ENCODE peak calls at places on chromosome 13, in four cellular contexts. F, T, K and Z are unnamed samples.

GRCh38 chr13:80558074-80558473 is 217.1 kb upstream of the SPRY2 start:
- DNase-seq in F (no peak), T (peak; percentile 15), K (no peak), Z (no peak)

GRCh38 chr13:93818345-93818744 is 591.7 kb downstream of the GPC6 start:
- DNase-seq in F (no peak), T (no peak), K (no peak), Z (no peak)

GRCh38 chr13:75421987-75422386 is 60.0 kb downstream of the TBC1D4 start:
- DNase-seq in F (peak; percentile 20), T (no peak), K (no peak), Z (no peak)

GRCh38 chr13:100517706-100518105 is 70.9 kb downstream of the GGACT start:
- DNase-seq in F (no peak), T (no peak), K (no peak), Z (no peak)

GRCh38 chr13:46172531-46172991 is 9.4 kb downstream of the LCP1 start:
- DNase-seq in F (no peak), T (no peak), K (no peak), Z (no peak)

GRCh38 chr13:102555914-102556553 is 40.8 kb upstream of the TPP2 start:
- DNase-seq in F (peak; percentile 47), T (peak; percentile 75), K (no peak), Z (peak; percentile 29)

GRCh38 chr13:103161476-103161875 is 95.3 kb upstream of the SLC10A2 start:
- DNase-seq in F (no peak), T (no peak), K (no peak), Z (no peak)

GRCh38 chr13:94595006-94595942 is 678 bp downstream of the TGDS start:
- DNase-seq in F (peak; percentile 21), T (peak; percentile 40), K (no peak), Z (no peak)

GRCh38 chr13:33349996-33350826 is 64.7 kb upstream of the STARD13 start:
- DNase-seq in F (peak; percentile 57), T (no peak), K (no peak), Z (peak; percentile 56)

GRCh38 chr13:104256701-104257100 is 1190.5 kb upstream of the SLC10A2 start:
- DNase-seq in F (no peak), T (no peak), K (no peak), Z (no peak)

GRCh38 chr13:39516140-39516539 is 86.9 kb downstream of the LHFPL6 start:
- DNase-seq in F (no peak), T (no peak), K (no peak), Z (no peak)

GRCh38 chr13:43805071-43805468 is 18.3 kb upstream of the ENOX1 start:
- DNase-seq in F (peak; percentile 62), T (peak; percentile 99), K (no peak), Z (no peak)

GRCh38 chr13:25192936-25193335 is 20.8 kb upstream of the AMER2 start:
- DNase-seq in F (no peak), T (no peak), K (peak; percentile 94), Z (no peak)

GRCh38 chr13:53778937-53779336 is 750.3 kb downstream of the OLFM4 start:
- DNase-seq in F (no peak), T (no peak), K (no peak), Z (no peak)

GRCh38 chr13:86085890-86086289 is 286.7 kb upstream of the SLITRK6 start:
- DNase-seq in F (no peak), T (peak; percentile 14), K (no peak), Z (no peak)

GRCh38 chr13:111845621-111846351 is 221.2 kb upstream of the SOX1 start:
- DNase-seq in F (no peak), T (no peak), K (no peak), Z (no peak)

GRCh38 chr13:19601749-19602725 is 31.4 kb upstream of the MPHOSPH8 start:
- DNase-seq in F (peak; percentile 65), T (peak; percentile 46), K (no peak), Z (peak; percentile 59)

GRCh38 chr13:110444226-110444653 is 117.3 kb downstream of the RAB20 start:
- DNase-seq in F (peak; percentile 44), T (peak; percentile 29), K (no peak), Z (no peak)
- TF ChIP-seq CTCF in F (peak; percentile 38), T (peak; percentile 37), K (peak; percentile 40), Z (no peak)

DNA sequence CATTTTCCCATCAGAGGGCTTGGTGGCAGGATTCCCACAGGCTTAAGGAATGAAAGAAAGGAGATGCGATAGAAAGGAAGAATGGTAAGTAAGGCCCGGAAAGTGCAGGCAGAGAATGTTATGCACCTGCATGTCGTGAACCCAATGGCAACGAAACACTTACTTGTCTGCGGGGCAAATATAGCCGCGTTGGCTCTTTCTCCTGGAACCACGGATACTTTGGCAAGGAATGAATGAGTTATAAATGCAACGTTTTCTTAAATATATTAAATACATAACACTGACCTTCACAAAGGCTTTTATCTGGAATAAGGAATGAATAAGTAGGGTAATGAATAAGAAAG is 192.1 kb downstream of the KATNAL1 start:
- DNase-seq in F (no peak), T (no peak), K (no peak), Z (no peak)
- TF ChIP-seq CTCF in F (no peak), T (no peak), K (no peak), Z (peak; percentile 57)

DNA sequence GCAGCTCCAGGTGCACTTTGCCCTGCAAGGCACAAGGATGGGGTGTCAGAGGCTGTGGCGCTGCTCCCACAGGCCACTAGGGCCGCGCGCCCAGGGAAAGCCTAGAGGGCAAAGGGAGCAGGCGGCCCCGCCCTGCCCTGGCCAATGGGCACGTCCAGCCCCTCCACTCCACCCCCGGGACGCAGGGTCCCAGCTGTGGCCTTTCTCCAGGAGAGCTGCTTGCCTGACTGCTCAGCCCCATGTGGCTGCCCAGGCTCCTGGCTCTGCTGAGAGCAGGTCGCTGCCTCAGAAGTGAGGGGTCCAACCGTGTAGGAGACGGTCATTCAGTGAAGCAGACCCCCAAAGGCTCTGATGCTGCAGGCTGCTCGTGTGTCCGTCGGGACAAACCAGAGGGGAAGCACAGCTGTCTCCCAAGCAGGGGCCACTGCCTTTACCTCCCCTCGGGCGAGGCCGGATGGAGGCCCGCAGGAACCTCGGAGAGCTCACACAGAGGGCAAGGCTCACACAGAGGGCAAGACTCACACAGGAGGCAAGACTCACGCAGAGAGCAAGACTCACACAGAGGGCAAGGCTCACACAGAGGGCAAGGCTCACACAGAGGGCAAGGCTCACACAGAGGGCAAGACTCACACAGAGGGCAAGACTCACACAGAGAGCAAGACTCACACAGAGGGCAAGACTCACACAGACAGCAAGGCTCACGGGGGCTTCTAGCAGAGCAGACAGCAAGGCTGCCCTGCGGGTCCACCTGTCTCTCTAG is 56.2 kb upstream of the C13orf46 start:
- DNase-seq in F (no peak), T (no peak), K (no peak), Z (no peak)
- TF ChIP-seq CTCF in F (no peak), T (no peak), K (no peak), Z (no peak)

GRCh38 chr13:107296804-107297203 is 728.9 kb upstream of the ARGLU1 start:
- DNase-seq in F (no peak), T (peak; percentile 20), K (no peak), Z (no peak)

GRCh38 chr13:107299717-107300116 is 731.8 kb upstream of the ARGLU1 start:
- DNase-seq in F (peak; percentile 30), T (no peak), K (no peak), Z (no peak)

GRCh38 chr13:107305178-107305577 is 737.2 kb upstream of the ARGLU1 start:
- DNase-seq in F (no peak), T (no peak), K (no peak), Z (no peak)

DNA sequence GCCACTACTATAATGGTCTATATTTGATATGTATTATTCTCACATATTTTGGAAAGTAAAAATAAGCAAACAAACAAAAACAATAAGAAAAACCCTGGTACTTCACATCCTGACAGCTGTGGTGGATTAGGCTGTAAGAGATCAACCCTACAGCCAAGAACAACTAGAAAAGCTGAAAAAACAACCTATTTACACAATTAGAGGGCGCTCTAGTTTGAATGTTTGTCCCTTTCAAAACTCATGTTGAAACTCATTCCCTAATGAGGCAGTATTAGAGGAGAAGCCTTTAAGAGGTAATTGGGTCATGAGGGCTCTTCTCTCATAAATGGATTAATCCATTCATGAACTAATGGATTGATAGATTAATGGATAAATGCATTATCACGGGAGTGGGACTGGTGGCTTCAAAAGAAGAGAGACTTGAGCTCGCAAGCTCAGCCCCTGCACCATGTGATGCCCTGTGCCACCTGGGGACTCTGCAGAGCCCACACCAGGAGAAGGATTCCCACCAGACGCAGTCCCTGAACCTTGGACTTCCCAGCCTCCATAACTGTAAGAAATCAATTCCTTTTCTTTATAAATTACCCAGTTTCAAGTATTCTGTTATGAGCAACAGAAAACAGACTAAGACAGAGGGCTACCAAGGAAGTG is 733.9 kb upstream of the ARGLU1 start:
- DNase-seq in F (peak; percentile 44), T (peak; percentile 27), K (no peak), Z (no peak)
- TF ChIP-seq CTCF in F (peak; percentile 37), T (no peak), K (no peak), Z (no peak)

GRCh38 chr13:50275392-50276063 is 260.3 kb downstream of the KCNRG start:
- DNase-seq in F (no peak), T (peak; percentile 60), K (no peak), Z (no peak)
- TF ChIP-seq CTCF in F (no peak), T (no peak), K (no peak), Z (no peak)

GRCh38 chr13:78802912-78803311 is 144.0 kb upstream of the OBI1 start:
- DNase-seq in F (no peak), T (no peak), K (no peak), Z (no peak)

DNA sequence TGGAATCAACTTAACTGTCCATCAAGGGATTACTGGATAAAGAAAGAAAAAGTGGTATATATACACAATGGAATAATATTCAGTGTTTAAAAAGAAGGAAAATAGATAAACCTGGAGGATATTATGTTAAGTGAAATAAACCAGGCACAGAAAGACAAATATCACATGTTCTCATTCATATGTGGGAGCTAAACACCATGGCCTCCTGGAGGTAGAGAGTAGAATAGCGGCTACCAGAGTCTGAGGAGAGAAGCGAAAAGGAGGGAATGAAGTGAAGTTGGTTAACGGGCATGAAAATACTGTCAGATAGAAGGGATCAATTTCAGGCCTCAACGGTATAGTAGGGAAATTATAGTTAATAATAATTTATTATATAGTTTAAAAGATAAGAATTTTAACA is 147.5 kb upstream of the OBI1 start:
- DNase-seq in F (peak; percentile 1), T (peak; percentile 9), K (no peak), Z (peak; percentile 12)
- TF ChIP-seq CTCF in F (peak; percentile 21), T (no peak), K (no peak), Z (peak; percentile 78)

DNA sequence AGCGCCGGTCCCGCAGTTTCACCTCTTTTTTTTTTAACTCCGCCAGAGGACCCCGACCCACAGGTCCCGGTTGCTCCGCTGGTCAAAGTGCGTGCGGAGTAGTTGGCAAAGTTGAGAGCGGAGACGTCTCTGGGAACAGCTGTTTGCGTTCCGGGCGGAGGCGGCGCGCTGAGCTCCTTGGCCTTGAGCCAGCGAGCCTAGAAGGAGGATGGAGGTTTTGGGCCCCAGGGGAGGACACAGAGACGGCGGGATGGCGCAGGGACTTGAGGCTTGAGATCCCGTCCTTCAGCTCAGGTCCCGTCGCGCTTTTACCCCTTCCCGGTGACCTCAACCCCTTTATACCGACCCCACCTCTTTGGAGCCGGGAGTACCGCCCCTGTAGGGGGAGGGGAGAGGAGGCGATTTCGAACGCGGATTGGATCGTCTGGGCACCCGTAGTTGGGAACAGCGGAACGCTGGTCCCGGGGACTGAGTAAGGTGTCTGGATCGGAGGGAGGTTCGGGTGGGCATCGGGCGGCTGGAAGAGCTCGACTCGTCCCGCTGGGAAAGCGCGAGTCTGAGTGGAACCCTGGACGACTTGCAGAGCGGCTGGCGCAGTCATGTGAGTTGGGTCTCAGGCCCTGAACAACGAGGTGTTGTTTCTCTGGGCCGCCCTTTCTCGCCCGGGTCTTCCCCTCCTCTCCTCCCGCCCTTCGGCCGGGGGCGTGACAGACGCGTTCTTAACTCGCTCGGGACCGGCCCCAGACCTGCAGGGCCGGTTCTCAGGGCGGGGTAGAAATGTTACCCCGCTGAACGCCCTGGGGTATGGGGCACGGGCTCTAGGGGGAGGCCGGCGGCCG is at the start of gene WBP4:
- DNase-seq in F (peak; percentile 96), T (peak; percentile 97), K (peak; percentile 86), Z (peak; percentile 94)
- TF ChIP-seq CTCF in F (peak; percentile 29), T (no peak), K (no peak), Z (no peak)

GRCh38 chr13:52399708-52400107 is 6.3 kb downstream of the THSD1 start:
- DNase-seq in F (peak; percentile 45), T (peak; percentile 42), K (no peak), Z (no peak)
- TF ChIP-seq CTCF in F (peak; percentile 28), T (no peak), K (no peak), Z (no peak)